ENCODE peak calls at places on chromosomes 4 and X, in four cellular contexts. One of them, this sample, is unnamed.
A peak's percentile ranks its signal among the peaks of the same experiment; 100 is the strongest.

GRCh38 chr4:15659768-15660394 is 4.7 kb upstream of the FBXL5 start:
- DNase-seq in amniotic stem cell: no peak
- DNase-seq in activated CD4-positive, alpha-beta T cell treated with anti-CD3 and anti-CD28 coated beads for 1 hour: no peak
- DNase-seq in DMS153: no peak
- DNase-seq in this sample: no peak

GRCh38 chr4:95256108-95256835 is 292.5 kb downstream of the UNC5C start:
- DNase-seq in amniotic stem cell: no peak
- DNase-seq in activated CD4-positive, alpha-beta T cell treated with anti-CD3 and anti-CD28 coated beads for 1 hour: no peak
- DNase-seq in DMS153: no peak
- DNase-seq in this sample: no peak

GRCh38 chr4:160592258-160592657 is 1489.4 kb downstream of the RAPGEF2 start:
- DNase-seq in amniotic stem cell: no peak
- DNase-seq in activated CD4-positive, alpha-beta T cell treated with anti-CD3 and anti-CD28 coated beads for 1 hour: no peak
- DNase-seq in DMS153: no peak
- DNase-seq in this sample: no peak

GRCh38 chr4:174018236-174018635 is 265.2 kb downstream of the FBXO8 start:
- DNase-seq in amniotic stem cell: no peak
- DNase-seq in activated CD4-positive, alpha-beta T cell treated with anti-CD3 and anti-CD28 coated beads for 1 hour: no peak
- DNase-seq in DMS153: no peak
- DNase-seq in this sample: no peak

GRCh38 chr4:2250003-2250763 is 8.3 kb upstream of the HAUS3 start:
- DNase-seq in amniotic stem cell: no peak
- DNase-seq in activated CD4-positive, alpha-beta T cell treated with anti-CD3 and anti-CD28 coated beads for 1 hour: no peak
- DNase-seq in DMS153: no peak
- DNase-seq in this sample: no peak

GRCh38 chrX:7486502-7486901 is 338.5 kb upstream of the PUDP start:
- DNase-seq in amniotic stem cell: no peak
- DNase-seq in activated CD4-positive, alpha-beta T cell treated with anti-CD3 and anti-CD28 coated beads for 1 hour: no peak
- DNase-seq in DMS153: no peak
- DNase-seq in this sample: no peak

GRCh38 chrX:69285401-69285871 is 120.2 kb upstream of the PJA1 start:
- DNase-seq in amniotic stem cell: no peak
- DNase-seq in activated CD4-positive, alpha-beta T cell treated with anti-CD3 and anti-CD28 coated beads for 1 hour: no peak
- DNase-seq in DMS153: no peak
- DNase-seq in this sample: peak; percentile 49

GRCh38 chrX:13090261-13091110 is 46.1 kb upstream of the FAM9C start:
- DNase-seq in amniotic stem cell: no peak
- DNase-seq in activated CD4-positive, alpha-beta T cell treated with anti-CD3 and anti-CD28 coated beads for 1 hour: no peak
- DNase-seq in DMS153: no peak
- DNase-seq in this sample: no peak

GRCh38 chrX:112211459-112211858 is 128.9 kb upstream of the TRPC5 start:
- DNase-seq in amniotic stem cell: no peak
- DNase-seq in activated CD4-positive, alpha-beta T cell treated with anti-CD3 and anti-CD28 coated beads for 1 hour: no peak
- DNase-seq in DMS153: no peak
- DNase-seq in this sample: no peak

GRCh38 chr4:3417448-3417847 is 24.3 kb upstream of the HGFAC start:
- DNase-seq in amniotic stem cell: no peak
- DNase-seq in activated CD4-positive, alpha-beta T cell treated with anti-CD3 and anti-CD28 coated beads for 1 hour: no peak
- DNase-seq in DMS153: no peak
- DNase-seq in this sample: no peak

GRCh38 chr4:61319156-61319555 is 119.0 kb downstream of the ADGRL3 start:
- DNase-seq in amniotic stem cell: no peak
- DNase-seq in activated CD4-positive, alpha-beta T cell treated with anti-CD3 and anti-CD28 coated beads for 1 hour: no peak
- DNase-seq in DMS153: no peak
- DNase-seq in this sample: no peak

GRCh38 chr4:153676984-153677383 is 7.1 kb upstream of the TLR2 start:
- DNase-seq in amniotic stem cell: peak; percentile 79
- DNase-seq in activated CD4-positive, alpha-beta T cell treated with anti-CD3 and anti-CD28 coated beads for 1 hour: no peak
- DNase-seq in DMS153: no peak
- DNase-seq in this sample: no peak

GRCh38 chr4:20809796-20810195 is 109.5 kb downstream of the PACRGL start:
- DNase-seq in amniotic stem cell: no peak
- DNase-seq in activated CD4-positive, alpha-beta T cell treated with anti-CD3 and anti-CD28 coated beads for 1 hour: no peak
- DNase-seq in DMS153: peak; percentile 0
- DNase-seq in this sample: no peak

GRCh38 chrX:124341361-124342132 is 4.8 kb upstream of the SH2D1A start:
- DNase-seq in amniotic stem cell: no peak
- DNase-seq in activated CD4-positive, alpha-beta T cell treated with anti-CD3 and anti-CD28 coated beads for 1 hour: no peak
- DNase-seq in DMS153: no peak
- DNase-seq in this sample: no peak

GRCh38 chr4:73308286-73308685 is 49.7 kb upstream of the ANKRD17 start:
- DNase-seq in amniotic stem cell: no peak
- DNase-seq in activated CD4-positive, alpha-beta T cell treated with anti-CD3 and anti-CD28 coated beads for 1 hour: no peak
- DNase-seq in DMS153: no peak
- DNase-seq in this sample: peak; percentile 2

GRCh38 chr4:150337709-150338108 is 244.2 kb upstream of the MAB21L2 start:
- DNase-seq in amniotic stem cell: no peak
- DNase-seq in activated CD4-positive, alpha-beta T cell treated with anti-CD3 and anti-CD28 coated beads for 1 hour: no peak
- DNase-seq in DMS153: no peak
- DNase-seq in this sample: no peak

GRCh38 chrX:50971390-50971789 is 60.9 kb downstream of the BMP15 start:
- DNase-seq in amniotic stem cell: no peak
- DNase-seq in activated CD4-positive, alpha-beta T cell treated with anti-CD3 and anti-CD28 coated beads for 1 hour: no peak
- DNase-seq in DMS153: no peak
- DNase-seq in this sample: no peak

GRCh38 chr4:7823416-7823824 is 116.2 kb downstream of the AFAP1 start:
- DNase-seq in amniotic stem cell: no peak
- DNase-seq in activated CD4-positive, alpha-beta T cell treated with anti-CD3 and anti-CD28 coated beads for 1 hour: no peak
- DNase-seq in DMS153: no peak
- DNase-seq in this sample: peak; percentile 5

This sample was measured in NCI-H82.